ENCODE peak calls at places on chromosome 20, in nine cellular contexts. I, Z, S, P, F, C, O, B and J are unnamed samples.
A peak's percentile ranks its signal among the peaks of the same experiment; 100 is the strongest.

GRCh38 chr20:14449323-14449722 is 111.9 kb upstream of the FLRT3 start:
- DNase-seq in I (no peak), Z (no peak), S (no peak), P (no peak), F (no peak), C (peak; percentile 14), O (no peak), B (no peak), J (peak; percentile 89)

GRCh38 chr20:25372584-25373336 is 17.9 kb downstream of the ABHD12 start:
- DNase-seq in I (no peak), Z (no peak), S (no peak), P (no peak), F (no peak), C (peak; percentile 80), O (peak; percentile 37), B (no peak), J (no peak)

GRCh38 chr20:40997116-40997515 is 31.5 kb upstream of the TOP1 start:
- DNase-seq in I (no peak), Z (no peak), S (no peak), P (peak; percentile 34), F (no peak), C (no peak), O (no peak), B (no peak), J (no peak)

GRCh38 chr20:38997622-38998021 is 35.5 kb downstream of the DHX35 start:
- DNase-seq in I (no peak), Z (no peak), S (no peak), P (no peak), F (no peak), C (no peak), O (peak; percentile 73), B (no peak), J (no peak)

GRCh38 chr20:54938707-54939106 is 463.3 kb downstream of the DOK5 start:
- DNase-seq in I (no peak), Z (no peak), S (no peak), P (no peak), F (no peak), C (no peak), O (peak; percentile 10), B (no peak), J (no peak)

GRCh38 chr20:50540620-50541605 is 30.7 kb downstream of the PTPN1 start:
- DNase-seq in I (no peak), Z (no peak), S (no peak), P (no peak), F (peak; percentile 21), C (peak; percentile 95), O (no peak), B (peak; percentile 94), J (peak; percentile 97)

GRCh38 chr20:1816384-1817381 is 78.5 kb upstream of the SIRPA start:
- DNase-seq in I (no peak), Z (no peak), S (no peak), P (peak; percentile 59), F (no peak), C (peak; percentile 93), O (no peak), B (no peak), J (no peak)

GRCh38 chr20:39524371-39524911 is 562.3 kb downstream of the DHX35 start:
- DNase-seq in I (no peak), Z (no peak), S (peak; percentile 62), P (no peak), F (no peak), C (peak; percentile 32), O (no peak), B (no peak), J (peak; percentile 54)

GRCh38 chr20:52025938-52026337 is 165.6 kb downstream of the ZFP64 start:
- DNase-seq in I (no peak), Z (no peak), S (no peak), P (no peak), F (no peak), C (no peak), O (no peak), B (no peak), J (no peak)

GRCh38 chr20:49636447-49636846 is 68.5 kb upstream of the PTGIS start:
- DNase-seq in I (peak; percentile 78), Z (no peak), S (no peak), P (no peak), F (no peak), C (no peak), O (no peak), B (no peak), J (no peak)

GRCh38 chr20:37529214-37529967 is 1.7 kb upstream of the BLCAP start:
- DNase-seq in I (no peak), Z (no peak), S (no peak), P (no peak), F (no peak), C (no peak), O (peak; percentile 45), B (no peak), J (no peak)

GRCh38 chr20:37528442-37529213 is 952 bp upstream of the BLCAP start:
- DNase-seq in I (no peak), Z (peak; percentile 6), S (no peak), P (peak; percentile 46), F (no peak), C (peak; percentile 18), O (no peak), B (no peak), J (no peak)

GRCh38 chr20:37531856-37532255 is 4.2 kb upstream of the BLCAP start:
- DNase-seq in I (no peak), Z (no peak), S (no peak), P (no peak), F (no peak), C (no peak), O (no peak), B (no peak), J (no peak)

GRCh38 chr20:37530696-37531095 is 3.0 kb upstream of the BLCAP start:
- DNase-seq in I (no peak), Z (no peak), S (no peak), P (no peak), F (no peak), C (no peak), O (no peak), B (no peak), J (no peak)

DNA sequence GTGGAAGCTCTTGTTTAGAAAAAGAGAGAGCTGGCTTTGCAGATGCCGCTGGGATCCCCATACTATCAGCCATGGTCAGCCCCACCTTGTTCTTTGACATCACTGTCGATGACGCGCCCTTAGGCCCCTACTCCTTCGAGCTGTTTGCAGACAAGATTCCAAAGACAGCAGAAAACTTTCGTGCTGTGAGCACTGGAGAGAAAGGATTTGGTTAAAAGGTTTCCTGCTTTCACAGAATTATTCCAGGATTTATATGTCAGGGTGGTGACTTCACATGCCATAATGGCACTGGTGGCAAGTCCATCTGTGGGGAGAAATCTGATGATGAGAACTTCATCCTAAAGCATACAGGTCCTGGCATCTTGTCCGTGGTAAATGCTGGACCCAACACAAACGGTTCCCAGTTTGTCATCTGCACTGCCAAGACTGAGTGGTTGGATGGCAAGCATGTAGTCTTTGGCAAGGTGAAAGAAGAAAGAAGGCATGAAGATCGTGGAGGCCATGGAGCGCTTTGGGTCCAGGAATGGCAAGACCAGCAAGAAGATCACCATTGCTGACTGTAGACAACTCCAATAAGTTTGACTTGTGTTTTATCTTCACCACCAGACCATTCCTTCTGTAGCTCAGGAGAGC is 2.4 kb upstream of the BLCAP start:
- DNase-seq in I (no peak), Z (no peak), S (no peak), P (no peak), F (no peak), C (no peak), O (no peak), B (no peak), J (no peak)
- TF ChIP-seq CTCF in I (no peak), Z (no peak), S (no peak), P (no peak), F (no peak), C (no peak), O (no peak), B (no peak), J (no peak)

DNA sequence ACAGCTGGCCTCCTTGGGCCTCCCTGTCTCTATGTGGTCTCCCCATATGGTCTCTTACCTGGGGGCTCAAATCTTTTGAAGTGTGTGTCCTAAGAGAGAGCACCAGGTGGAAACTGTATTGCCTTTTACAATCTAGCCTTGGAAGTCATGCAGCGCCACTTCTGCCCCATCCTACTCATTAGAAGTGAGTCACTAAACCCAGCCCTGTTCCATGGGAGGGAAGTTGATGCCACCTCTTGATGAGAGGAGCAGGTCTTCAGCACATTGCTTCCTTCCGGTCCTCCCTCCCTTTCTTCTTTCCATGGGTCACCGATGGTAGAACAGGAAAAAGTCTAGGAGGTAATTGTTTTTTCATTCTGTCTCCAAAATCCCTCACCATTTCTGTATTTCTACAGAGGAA is 156.3 kb downstream of the FOXA2 start:
- DNase-seq in I (no peak), Z (no peak), S (no peak), P (no peak), F (no peak), C (no peak), O (no peak), B (no peak), J (no peak)
- H3K4me3 ChIP-seq in I (no peak overlapping the region), Z (no peak overlapping the region), S (no peak overlapping the region), P (no peak overlapping the region), F (no peak overlapping the region), C (no peak overlapping the region), O (no peak overlapping the region), B (no peak overlapping the region), J (no peak overlapping the region)

GRCh38 chr20:8012724-8013123 is 6.8 kb downstream of the TMX4 start:
- DNase-seq in I (no peak), Z (no peak), S (no peak), P (no peak), F (no peak), C (peak; percentile 46), O (no peak), B (no peak), J (no peak)

GRCh38 chr20:8005575-8006366 is 13.8 kb downstream of the TMX4 start:
- DNase-seq in I (no peak), Z (no peak), S (no peak), P (no peak), F (no peak), C (no peak), O (no peak), B (no peak), J (no peak)

GRCh38 chr20:8005033-8005432 is 14.5 kb downstream of the TMX4 start:
- DNase-seq in I (no peak), Z (no peak), S (no peak), P (no peak), F (no peak), C (no peak), O (no peak), B (no peak), J (no peak)

GRCh38 chr20:8007490-8007889 is 12.1 kb downstream of the TMX4 start:
- DNase-seq in I (no peak), Z (no peak), S (no peak), P (no peak), F (no peak), C (no peak), O (peak; percentile 44), B (no peak), J (no peak)

GRCh38 chr20:8008733-8009132 is 10.8 kb downstream of the TMX4 start:
- DNase-seq in I (no peak), Z (no peak), S (no peak), P (no peak), F (no peak), C (no peak), O (no peak), B (no peak), J (no peak)
- TF ChIP-seq CTCF in I (no peak), Z (no peak), S (no peak), P (no peak), F (no peak), C (no peak), O (no peak), B (no peak), J (no peak)

DNA sequence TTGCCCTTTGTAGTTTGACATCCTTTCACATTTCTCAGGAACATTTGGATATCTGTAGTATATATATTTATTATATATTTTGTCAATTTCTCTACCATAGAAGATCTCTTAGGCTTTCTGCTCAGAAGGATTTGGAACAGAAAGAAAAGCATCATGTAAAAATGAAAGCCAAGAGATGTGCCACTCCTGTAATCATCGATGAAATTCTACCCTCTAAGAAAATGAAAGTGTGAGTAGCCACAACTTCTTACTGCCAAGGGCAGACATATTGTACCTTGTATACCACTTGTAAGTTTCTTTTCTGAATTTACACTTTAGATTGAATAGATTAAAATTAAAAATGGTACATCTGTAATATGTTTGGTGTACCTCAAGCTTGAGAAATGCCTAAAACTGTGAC is 31.2 kb downstream of the TPX2 start:
- DNase-seq in I (no peak), Z (no peak), S (no peak), P (no peak), F (no peak), C (no peak), O (no peak), B (no peak), J (no peak)
- H3K4me3 ChIP-seq in I (peak overlapping the region; percentile 15), Z (no peak overlapping the region), S (no peak overlapping the region), P (no peak overlapping the region), F (peak overlapping the region; percentile 61), C (no peak overlapping the region), O (no peak overlapping the region), B (no peak overlapping the region), J (no peak overlapping the region)